ENCODE peak calls at places on chromosomes 3 and 15, in eight cellular contexts. One of them, this sample, is unnamed.

GRCh38 chr15:96428742-96429141 is 98.2 kb downstream of the NR2F2 start:
- DNase-seq in stimulated activated CD4-positive, alpha-beta T cell treated with anti-CD3 and anti-CD28 coated beads, Interleukin-1b, Interleukin-23, amount 100 ng/mL, for 24 hours: no peak
- DNase-seq in Karpas-422: no peak
- DNase-seq in GM03348: peak
- DNase-seq in brain microvascular endothelial cell: peak
- DNase-seq in substantia nigra: no peak
- DNase-seq in left lobe of liver: no peak
- DNase-seq in HTR-8/SVneo: peak
- DNase-seq in this sample: peak

GRCh38 chr3:48151807-48152427 is 36.3 kb downstream of the CDC25A start:
- DNase-seq in HTR-8/SVneo: no peak
- DNase-seq in Karpas-422: no peak
- DNase-seq in stimulated activated CD4-positive, alpha-beta T cell treated with anti-CD3 and anti-CD28 coated beads, Interleukin-1b, Interleukin-23, amount 100 ng/mL, for 24 hours: no peak
- DNase-seq in GM03348: peak
- DNase-seq in brain microvascular endothelial cell: no peak
- DNase-seq in substantia nigra: no peak
- DNase-seq in left lobe of liver: no peak
- DNase-seq in this sample: no peak

GRCh38 chr15:92306662-92307061 is 87.0 kb upstream of the ST8SIA2 start:
- DNase-seq in GM03348: no peak
- DNase-seq in stimulated activated CD4-positive, alpha-beta T cell treated with anti-CD3 and anti-CD28 coated beads, Interleukin-1b, Interleukin-23, amount 100 ng/mL, for 24 hours: no peak
- DNase-seq in HTR-8/SVneo: no peak
- DNase-seq in substantia nigra: no peak
- DNase-seq in brain microvascular endothelial cell: peak
- DNase-seq in Karpas-422: no peak
- DNase-seq in left lobe of liver: no peak
- DNase-seq in this sample: no peak

GRCh38 chr15:29849218-29849617 is 26.9 kb upstream of the TJP1 start:
- DNase-seq in Karpas-422: no peak
- DNase-seq in substantia nigra: no peak
- DNase-seq in stimulated activated CD4-positive, alpha-beta T cell treated with anti-CD3 and anti-CD28 coated beads, Interleukin-1b, Interleukin-23, amount 100 ng/mL, for 24 hours: no peak
- DNase-seq in HTR-8/SVneo: no peak
- DNase-seq in GM03348: no peak
- DNase-seq in left lobe of liver: no peak
- DNase-seq in brain microvascular endothelial cell: no peak
- DNase-seq in this sample: no peak

GRCh38 chr3:177345973-177346503 is 148.8 kb upstream of the TBL1XR1 start:
- DNase-seq in HTR-8/SVneo: no peak
- DNase-seq in left lobe of liver: no peak
- DNase-seq in brain microvascular endothelial cell: no peak
- DNase-seq in substantia nigra: no peak
- DNase-seq in stimulated activated CD4-positive, alpha-beta T cell treated with anti-CD3 and anti-CD28 coated beads, Interleukin-1b, Interleukin-23, amount 100 ng/mL, for 24 hours: no peak
- DNase-seq in Karpas-422: no peak
- DNase-seq in GM03348: no peak
- DNase-seq in this sample: no peak

GRCh38 chr3:59142581-59142980 is 92.8 kb upstream of the CFAP20DC start:
- DNase-seq in HTR-8/SVneo: no peak
- DNase-seq in substantia nigra: no peak
- DNase-seq in brain microvascular endothelial cell: no peak
- DNase-seq in stimulated activated CD4-positive, alpha-beta T cell treated with anti-CD3 and anti-CD28 coated beads, Interleukin-1b, Interleukin-23, amount 100 ng/mL, for 24 hours: no peak
- DNase-seq in left lobe of liver: no peak
- DNase-seq in Karpas-422: no peak
- DNase-seq in GM03348: no peak
- DNase-seq in this sample: no peak

GRCh38 chr3:63674586-63674985 is 22.1 kb downstream of the SNTN start:
- DNase-seq in Karpas-422: no peak
- DNase-seq in brain microvascular endothelial cell: no peak
- DNase-seq in substantia nigra: no peak
- DNase-seq in left lobe of liver: no peak
- DNase-seq in GM03348: no peak
- DNase-seq in stimulated activated CD4-positive, alpha-beta T cell treated with anti-CD3 and anti-CD28 coated beads, Interleukin-1b, Interleukin-23, amount 100 ng/mL, for 24 hours: no peak
- DNase-seq in HTR-8/SVneo: no peak
- DNase-seq in this sample: no peak

GRCh38 chr3:94032187-94032586 is 3.8 kb upstream of the STX19 start:
- DNase-seq in Karpas-422: no peak
- DNase-seq in stimulated activated CD4-positive, alpha-beta T cell treated with anti-CD3 and anti-CD28 coated beads, Interleukin-1b, Interleukin-23, amount 100 ng/mL, for 24 hours: no peak
- DNase-seq in brain microvascular endothelial cell: no peak
- DNase-seq in substantia nigra: no peak
- DNase-seq in left lobe of liver: no peak
- DNase-seq in GM03348: peak
- DNase-seq in HTR-8/SVneo: no peak
- DNase-seq in this sample: no peak

GRCh38 chr3:154430014-154430413 is at the start of gene GPR149:
- DNase-seq in Karpas-422: no peak
- DNase-seq in stimulated activated CD4-positive, alpha-beta T cell treated with anti-CD3 and anti-CD28 coated beads, Interleukin-1b, Interleukin-23, amount 100 ng/mL, for 24 hours: no peak
- DNase-seq in HTR-8/SVneo: no peak
- DNase-seq in left lobe of liver: no peak
- DNase-seq in brain microvascular endothelial cell: no peak
- DNase-seq in GM03348: no peak
- DNase-seq in substantia nigra: no peak
- DNase-seq in this sample: no peak

GRCh38 chr3:101803152-101803782 is 24.3 kb downstream of the NXPE3 start:
- DNase-seq in substantia nigra: no peak
- DNase-seq in brain microvascular endothelial cell: peak
- DNase-seq in Karpas-422: peak
- DNase-seq in left lobe of liver: no peak
- DNase-seq in stimulated activated CD4-positive, alpha-beta T cell treated with anti-CD3 and anti-CD28 coated beads, Interleukin-1b, Interleukin-23, amount 100 ng/mL, for 24 hours: no peak
- DNase-seq in GM03348: peak
- DNase-seq in HTR-8/SVneo: peak
- DNase-seq in this sample: peak

GRCh38 chr15:88835119-88835518 is 31.9 kb downstream of the ACAN start:
- DNase-seq in GM03348: no peak
- DNase-seq in substantia nigra: no peak
- DNase-seq in stimulated activated CD4-positive, alpha-beta T cell treated with anti-CD3 and anti-CD28 coated beads, Interleukin-1b, Interleukin-23, amount 100 ng/mL, for 24 hours: no peak
- DNase-seq in brain microvascular endothelial cell: no peak
- DNase-seq in HTR-8/SVneo: no peak
- DNase-seq in Karpas-422: no peak
- DNase-seq in left lobe of liver: no peak
- DNase-seq in this sample: no peak

GRCh38 chr3:196712514-196713413 is 587 bp downstream of the PIGX start:
- DNase-seq in left lobe of liver: no peak
- DNase-seq in stimulated activated CD4-positive, alpha-beta T cell treated with anti-CD3 and anti-CD28 coated beads, Interleukin-1b, Interleukin-23, amount 100 ng/mL, for 24 hours: peak
- DNase-seq in HTR-8/SVneo: no peak
- DNase-seq in GM03348: peak
- DNase-seq in substantia nigra: peak
- DNase-seq in Karpas-422: peak
- DNase-seq in brain microvascular endothelial cell: peak
- DNase-seq in this sample: no peak

GRCh38 chr15:68409736-68410370 is 22.1 kb downstream of the ITGA11 start:
- DNase-seq in GM03348: no peak
- DNase-seq in left lobe of liver: peak
- DNase-seq in substantia nigra: no peak
- DNase-seq in Karpas-422: no peak
- DNase-seq in brain microvascular endothelial cell: no peak
- DNase-seq in HTR-8/SVneo: no peak
- DNase-seq in stimulated activated CD4-positive, alpha-beta T cell treated with anti-CD3 and anti-CD28 coated beads, Interleukin-1b, Interleukin-23, amount 100 ng/mL, for 24 hours: no peak
- DNase-seq in this sample: no peak

GRCh38 chr3:151903501-151903991 is 30.1 kb downstream of the SUCNR1 start:
- DNase-seq in GM03348: no peak
- DNase-seq in left lobe of liver: no peak
- DNase-seq in Karpas-422: no peak
- DNase-seq in HTR-8/SVneo: no peak
- DNase-seq in stimulated activated CD4-positive, alpha-beta T cell treated with anti-CD3 and anti-CD28 coated beads, Interleukin-1b, Interleukin-23, amount 100 ng/mL, for 24 hours: no peak
- DNase-seq in brain microvascular endothelial cell: peak
- DNase-seq in substantia nigra: no peak
- DNase-seq in this sample: no peak

GRCh38 chr3:12816521-12817340 is 20.3 kb downstream of the CAND2 start:
- DNase-seq in brain microvascular endothelial cell: no peak
- DNase-seq in Karpas-422: no peak
- DNase-seq in GM03348: no peak
- DNase-seq in substantia nigra: no peak
- DNase-seq in left lobe of liver: no peak
- DNase-seq in stimulated activated CD4-positive, alpha-beta T cell treated with anti-CD3 and anti-CD28 coated beads, Interleukin-1b, Interleukin-23, amount 100 ng/mL, for 24 hours: no peak
- DNase-seq in HTR-8/SVneo: no peak
- DNase-seq in this sample: no peak

GRCh38 chr3:150384517-150385212 is 23.4 kb upstream of the TSC22D2 start:
- DNase-seq in substantia nigra: no peak
- DNase-seq in brain microvascular endothelial cell: no peak
- DNase-seq in GM03348: no peak
- DNase-seq in stimulated activated CD4-positive, alpha-beta T cell treated with anti-CD3 and anti-CD28 coated beads, Interleukin-1b, Interleukin-23, amount 100 ng/mL, for 24 hours: no peak
- DNase-seq in HTR-8/SVneo: no peak
- DNase-seq in Karpas-422: peak
- DNase-seq in left lobe of liver: no peak
- DNase-seq in this sample: no peak

GRCh38 chr15:71296032-71296686 is 180.9 kb downstream of the THSD4 start:
- DNase-seq in GM03348: no peak
- DNase-seq in Karpas-422: no peak
- DNase-seq in substantia nigra: no peak
- DNase-seq in brain microvascular endothelial cell: peak
- DNase-seq in stimulated activated CD4-positive, alpha-beta T cell treated with anti-CD3 and anti-CD28 coated beads, Interleukin-1b, Interleukin-23, amount 100 ng/mL, for 24 hours: no peak
- DNase-seq in left lobe of liver: no peak
- DNase-seq in HTR-8/SVneo: peak
- DNase-seq in this sample: peak

GRCh38 chr15:98809273-98809672 is 160.9 kb downstream of the IGF1R start:
- DNase-seq in brain microvascular endothelial cell: no peak
- DNase-seq in Karpas-422: no peak
- DNase-seq in stimulated activated CD4-positive, alpha-beta T cell treated with anti-CD3 and anti-CD28 coated beads, Interleukin-1b, Interleukin-23, amount 100 ng/mL, for 24 hours: no peak
- DNase-seq in substantia nigra: no peak
- DNase-seq in HTR-8/SVneo: no peak
- DNase-seq in GM03348: no peak
- DNase-seq in left lobe of liver: no peak
- DNase-seq in this sample: no peak

GRCh38 chr3:99246010-99246654 is 344.6 kb upstream of the DCBLD2 start:
- DNase-seq in stimulated activated CD4-positive, alpha-beta T cell treated with anti-CD3 and anti-CD28 coated beads, Interleukin-1b, Interleukin-23, amount 100 ng/mL, for 24 hours: no peak
- DNase-seq in left lobe of liver: no peak
- DNase-seq in substantia nigra: no peak
- DNase-seq in HTR-8/SVneo: peak
- DNase-seq in brain microvascular endothelial cell: peak
- DNase-seq in GM03348: peak
- DNase-seq in Karpas-422: no peak
- DNase-seq in this sample: peak

GRCh38 chr3:143063018-143063417 is 56.6 kb upstream of the CHST2 start:
- DNase-seq in HTR-8/SVneo: no peak
- DNase-seq in brain microvascular endothelial cell: no peak
- DNase-seq in substantia nigra: no peak
- DNase-seq in stimulated activated CD4-positive, alpha-beta T cell treated with anti-CD3 and anti-CD28 coated beads, Interleukin-1b, Interleukin-23, amount 100 ng/mL, for 24 hours: no peak
- DNase-seq in Karpas-422: peak
- DNase-seq in left lobe of liver: no peak
- DNase-seq in GM03348: no peak
- DNase-seq in this sample: no peak

GRCh38 chr3:126208618-126209256 is 28.4 kb upstream of the ALDH1L1 start:
- DNase-seq in HTR-8/SVneo: peak
- DNase-seq in substantia nigra: no peak
- DNase-seq in GM03348: peak
- DNase-seq in Karpas-422: no peak
- DNase-seq in brain microvascular endothelial cell: peak
- DNase-seq in stimulated activated CD4-positive, alpha-beta T cell treated with anti-CD3 and anti-CD28 coated beads, Interleukin-1b, Interleukin-23, amount 100 ng/mL, for 24 hours: no peak
- DNase-seq in left lobe of liver: peak
- DNase-seq in this sample: peak

GRCh38 chr15:72155021-72155621 is 36.9 kb downstream of the SENP8 start:
- DNase-seq in left lobe of liver: peak
- DNase-seq in substantia nigra: peak
- DNase-seq in brain microvascular endothelial cell: no peak
- DNase-seq in GM03348: peak
- DNase-seq in Karpas-422: no peak
- DNase-seq in HTR-8/SVneo: peak
- DNase-seq in stimulated activated CD4-positive, alpha-beta T cell treated with anti-CD3 and anti-CD28 coated beads, Interleukin-1b, Interleukin-23, amount 100 ng/mL, for 24 hours: no peak
- DNase-seq in this sample: no peak

GRCh38 chr15:39586387-39587171 is 5.7 kb downstream of the THBS1 start:
- DNase-seq in substantia nigra: no peak
- DNase-seq in HTR-8/SVneo: no peak
- DNase-seq in Karpas-422: no peak
- DNase-seq in GM03348: no peak
- DNase-seq in brain microvascular endothelial cell: peak
- DNase-seq in left lobe of liver: no peak
- DNase-seq in stimulated activated CD4-positive, alpha-beta T cell treated with anti-CD3 and anti-CD28 coated beads, Interleukin-1b, Interleukin-23, amount 100 ng/mL, for 24 hours: no peak
- DNase-seq in this sample: no peak

GRCh38 chr15:48021336-48022086 is 99.3 kb upstream of the SLC24A5 start:
- DNase-seq in GM03348: no peak
- DNase-seq in HTR-8/SVneo: no peak
- DNase-seq in left lobe of liver: no peak
- DNase-seq in stimulated activated CD4-positive, alpha-beta T cell treated with anti-CD3 and anti-CD28 coated beads, Interleukin-1b, Interleukin-23, amount 100 ng/mL, for 24 hours: no peak
- DNase-seq in Karpas-422: no peak
- DNase-seq in brain microvascular endothelial cell: peak
- DNase-seq in substantia nigra: no peak
- DNase-seq in this sample: no peak

GRCh38 chr3:111810909-111811308 is 48.2 kb upstream of the PHLDB2 start:
- DNase-seq in HTR-8/SVneo: peak
- DNase-seq in substantia nigra: no peak
- DNase-seq in brain microvascular endothelial cell: peak
- DNase-seq in GM03348: peak
- DNase-seq in stimulated activated CD4-positive, alpha-beta T cell treated with anti-CD3 and anti-CD28 coated beads, Interleukin-1b, Interleukin-23, amount 100 ng/mL, for 24 hours: no peak
- DNase-seq in left lobe of liver: no peak
- DNase-seq in Karpas-422: no peak
- DNase-seq in this sample: peak

This sample was measured in NCI-H226.